ENCODE peak calls at places on chromosomes 7 and 10, in five cellular contexts. One of them, this sample, is unnamed.

GRCh38 chr10:68302503-68302823 is 29.4 kb upstream of the HNRNPH3 start:
- DNase-seq in NCI-H1436: no peak
- DNase-seq in NCI-H345: no peak
- DNase-seq in fibroblast of lung: no peak
- DNase-seq in NCI-H2081: no peak
- DNase-seq in this sample: no peak

GRCh38 chr7:80505900-80506500 is 5.9 kb downstream of the GNAT3 start:
- DNase-seq in fibroblast of lung: no peak
- DNase-seq in NCI-H2081: no peak
- DNase-seq in NCI-H1436: no peak
- DNase-seq in NCI-H345: no peak
- DNase-seq in this sample: no peak

GRCh38 chr7:45073031-45073842 is 15.5 kb downstream of the NACAD start:
- DNase-seq in NCI-H345: no peak
- DNase-seq in NCI-H1436: no peak
- DNase-seq in NCI-H2081: no peak
- DNase-seq in fibroblast of lung: no peak
- DNase-seq in this sample: no peak

GRCh38 chr10:63689768-63690167 is 168.6 kb downstream of the REEP3 start:
- DNase-seq in NCI-H2081: no peak
- DNase-seq in NCI-H345: no peak
- DNase-seq in fibroblast of lung: no peak
- DNase-seq in NCI-H1436: no peak
- DNase-seq in this sample: no peak

GRCh38 chr10:48608279-48608681 is 3.4 kb upstream of the ARHGAP22 start:
- DNase-seq in NCI-H345: peak
- DNase-seq in NCI-H2081: peak
- DNase-seq in NCI-H1436: peak
- DNase-seq in fibroblast of lung: peak
- DNase-seq in this sample: peak

GRCh38 chr7:18345641-18346234 is 149.8 kb upstream of the HDAC9 start:
- DNase-seq in fibroblast of lung: peak
- DNase-seq in NCI-H1436: peak
- DNase-seq in NCI-H2081: peak
- DNase-seq in NCI-H345: peak
- DNase-seq in this sample: peak

GRCh38 chr7:99218406-99219184 is 10.7 kb upstream of the KPNA7 start:
- DNase-seq in NCI-H2081: no peak
- DNase-seq in NCI-H345: no peak
- DNase-seq in NCI-H1436: no peak
- DNase-seq in fibroblast of lung: no peak
- DNase-seq in this sample: no peak

GRCh38 chr10:110399163-110400094 is 94.7 kb upstream of the SMNDC1 start:
- DNase-seq in NCI-H345: no peak
- DNase-seq in NCI-H2081: no peak
- DNase-seq in fibroblast of lung: peak
- DNase-seq in NCI-H1436: no peak
- DNase-seq in this sample: no peak

GRCh38 chr7:102832694-102833093 is 80.1 kb upstream of the LRRC17 start:
- DNase-seq in NCI-H1436: no peak
- DNase-seq in fibroblast of lung: no peak
- DNase-seq in NCI-H2081: no peak
- DNase-seq in NCI-H345: no peak
- DNase-seq in this sample: no peak

GRCh38 chr7:129295015-129295423 is 70.2 kb downstream of the AHCYL2 start:
- DNase-seq in NCI-H1436: peak
- DNase-seq in NCI-H345: no peak
- DNase-seq in fibroblast of lung: peak
- DNase-seq in NCI-H2081: no peak
- DNase-seq in this sample: no peak

GRCh38 chr10:930415-931325 is 835 bp downstream of the LARP4B start:
- DNase-seq in NCI-H1436: no peak
- DNase-seq in NCI-H345: no peak
- DNase-seq in fibroblast of lung: peak
- DNase-seq in NCI-H2081: no peak
- DNase-seq in this sample: peak

GRCh38 chr7:38630720-38631673 is at the start of gene AMPH:
- DNase-seq in NCI-H2081: peak
- DNase-seq in fibroblast of lung: peak
- DNase-seq in NCI-H345: peak
- DNase-seq in NCI-H1436: no peak
- DNase-seq in this sample: peak

GRCh38 chr7:18491871-18492270 is 3.7 kb upstream of the HDAC9 start:
- DNase-seq in NCI-H345: no peak
- DNase-seq in NCI-H1436: no peak
- DNase-seq in fibroblast of lung: no peak
- DNase-seq in NCI-H2081: no peak
- DNase-seq in this sample: no peak

GRCh38 chr7:124074007-124074406 is 41.1 kb upstream of the TMEM229A start:
- DNase-seq in fibroblast of lung: peak
- DNase-seq in NCI-H2081: no peak
- DNase-seq in NCI-H1436: no peak
- DNase-seq in NCI-H345: no peak
- DNase-seq in this sample: no peak

GRCh38 chr10:130423455-130424305 is 287.5 kb downstream of the GLRX3 start:
- DNase-seq in NCI-H2081: no peak
- DNase-seq in fibroblast of lung: no peak
- DNase-seq in NCI-H1436: no peak
- DNase-seq in NCI-H345: no peak
- DNase-seq in this sample: no peak

This sample was measured in NCI-H146.